ENCODE peak calls at places on chromosome 9, in nine cellular contexts. W, C, X, O, H, Q, Z, D and K are unnamed samples.

GRCh38 chr9:128118971-128119665 is 8.4 kb downstream of the PTGES2 start:
- DNase-seq in Z (no peak), Q (peak), H (peak), D (no peak), X (no peak), O (no peak), C (peak), W (no peak), K (no peak)

GRCh38 chr9:31272456-31273295 is 1111.8 kb upstream of the ACO1 start:
- DNase-seq in O (no peak), H (no peak), Q (no peak), X (no peak), W (no peak), Z (no peak), D (no peak), C (no peak), K (no peak)

GRCh38 chr9:7336356-7337075 is 463.1 kb downstream of the DMAC1 start:
- DNase-seq in X (no peak), Q (no peak), C (no peak), Z (no peak), D (no peak), W (no peak), H (no peak), O (no peak), K (no peak)

GRCh38 chr9:12730198-12730597 is 37.0 kb downstream of the TYRP1 start:
- DNase-seq in O (no peak), H (no peak), Z (no peak), X (no peak), Q (no peak), D (no peak), C (no peak), W (no peak), K (no peak)

GRCh38 chr9:131361202-131361833 is 32.6 kb upstream of the PRRC2B start:
- DNase-seq in Z (no peak), C (no peak), H (no peak), D (peak), O (peak), Q (peak), X (no peak), W (no peak), K (no peak)

GRCh38 chr9:33102551-33103210 is 26.2 kb upstream of the SMU1 start:
- DNase-seq in X (no peak), Z (no peak), H (no peak), Q (no peak), O (no peak), D (no peak), C (no peak), W (peak), K (no peak)

GRCh38 chr9:112542893-112543292 is 56.3 kb downstream of the KIAA1958 start:
- DNase-seq in Q (no peak), X (no peak), H (no peak), D (no peak), Z (no peak), C (no peak), O (no peak), W (no peak), K (no peak)

GRCh38 chr9:87725900-87726709 is at the start of gene CTSL:
- DNase-seq in X (peak), W (peak), C (no peak), H (peak), D (peak), Q (peak), Z (peak), O (peak), K (peak)

GRCh38 chr9:93326654-93327053 is 124.8 kb upstream of the FAM120A start:
- DNase-seq in O (no peak), D (no peak), C (no peak), X (no peak), Q (no peak), W (no peak), Z (no peak), H (peak), K (no peak)